ENCODE peak calls at places on chromosomes 11 and 22, in nine cellular contexts. Y is suprapubic skin, F is HepG2, R is thoracic aorta, S is heart right ventricle, A is RWPE2, V is upper lobe of right lung, Z is HFF-Myc, E is A549. L is an unnamed sample.

GRCh38 chr11:86800076-86800955 is at the start of gene PRSS23:
- DNase-seq in Z (no peak), V (peak; percentile 84), S (peak; percentile 69), E (peak; percentile 70), R (no peak), F (no peak), A (no peak), Y (peak; percentile 72), L (no peak)

GRCh38 chr11:2120359-2121100 is 18.7 kb downstream of the IGF2 start:
- DNase-seq in E (no peak), F (no peak), V (no peak), Z (no peak), R (no peak), A (peak; percentile 45), S (no peak), Y (no peak), L (no peak)

GRCh38 chr22:32979606-32980005 is 78.6 kb downstream of the SYN3 start:
- DNase-seq in Z (no peak), S (no peak), Y (no peak), A (no peak), V (no peak), F (peak; percentile 57), R (no peak), E (no peak), L (no peak)

GRCh38 chr11:109940816-109941215 is 152.4 kb upstream of the ZC3H12C start:
- DNase-seq in S (no peak), E (peak; percentile 28), V (no peak), Z (peak; percentile 15), R (no peak), A (no peak), Y (no peak), F (no peak), L (peak; percentile 99)

GRCh38 chr11:130737041-130737830 is 179.0 kb downstream of the SNX19 start:
- DNase-seq in A (no peak), R (no peak), Y (no peak), Z (no peak), S (no peak), E (no peak), F (no peak), V (no peak), L (no peak)

GRCh38 chr11:13465909-13466371 is 2.9 kb upstream of the BTBD10 start:
- DNase-seq in V (no peak), Z (peak; percentile 17), F (peak; percentile 27), E (peak; percentile 62), S (no peak), R (no peak), Y (no peak), A (no peak), L (peak; percentile 55)

GRCh38 chr11:116691779-116692178 is 81.0 kb downstream of the BUD13 start:
- DNase-seq in R (no peak), Z (no peak), V (no peak), S (peak; percentile 25), Y (peak; percentile 66), F (peak; percentile 31), A (no peak), E (peak; percentile 69), L (peak; percentile 19)

GRCh38 chr22:38135133-38135706 is 24.7 kb upstream of the BAIAP2L2 start:
- DNase-seq in E (peak; percentile 48), Y (no peak), A (no peak), S (no peak), Z (peak; percentile 62), R (no peak), V (peak; percentile 46), F (no peak), L (peak; percentile 94)

GRCh38 chr11:15106201-15106965 is 8.3 kb upstream of the INSC start:
- DNase-seq in R (no peak), V (no peak), S (no peak), F (no peak), Z (no peak), E (no peak), A (no peak), Y (no peak), L (peak; percentile 82)

GRCh38 chr11:32466279-32466915 is 31.1 kb upstream of the WT1 start:
- DNase-seq in F (no peak), Y (no peak), A (no peak), Z (no peak), V (no peak), E (no peak), S (no peak), R (no peak), L (no peak)

GRCh38 chr11:80317612-80318011 is 876.8 kb upstream of the TENM4 start:
- DNase-seq in R (no peak), A (no peak), F (no peak), S (no peak), Y (no peak), E (no peak), V (no peak), Z (no peak), L (no peak)

GRCh38 chr11:70796601-70797000 is 398.3 kb downstream of the CTTN start:
- DNase-seq in E (no peak), R (no peak), Z (no peak), S (no peak), V (no peak), Y (no peak), A (no peak), F (no peak), L (peak; percentile 3)

GRCh38 chr11:22930816-22931594 is 70.7 kb upstream of the CCDC179 start:
- DNase-seq in R (no peak), A (no peak), F (no peak), E (no peak), Y (no peak), Z (no peak), V (no peak), S (no peak), L (no peak)

GRCh38 chr22:22508274-22509176 is at the start of gene ZNF280B:
- DNase-seq in Y (peak; percentile 59), E (peak; percentile 44), S (peak; percentile 58), R (no peak), Z (peak; percentile 33), A (peak; percentile 71), F (peak; percentile 76), V (peak; percentile 85), L (peak; percentile 32)

GRCh38 chr11:118998388-118998717 is 415 bp downstream of the CENATAC start:
- DNase-seq in E (no peak), A (no peak), R (no peak), V (no peak), Y (no peak), S (no peak), F (no peak), Z (no peak), L (peak; percentile 25)

GRCh38 chr11:77819921-77820564 is 479 bp downstream of the RSF1 start:
- DNase-seq in A (peak; percentile 71), V (peak; percentile 76), S (peak; percentile 43), E (peak; percentile 39), R (no peak), F (peak; percentile 9), Z (no peak), Y (peak; percentile 75), L (peak; percentile 17)

GRCh38 chr22:46069518-46070214 is 80.7 kb upstream of the PPARA start:
- DNase-seq in R (peak; percentile 71), S (no peak), E (no peak), Z (peak; percentile 91), A (peak; percentile 96), Y (peak; percentile 81), F (no peak), V (peak; percentile 94), L (peak; percentile 85)

GRCh38 chr22:48489551-48490512 is 1337.8 kb downstream of the BRD1 start:
- DNase-seq in Y (peak; percentile 49), E (peak; percentile 23), Z (no peak), R (no peak), A (no peak), S (no peak), V (peak; percentile 69), F (no peak), L (no peak)

GRCh38 chr11:118715245-118715807 is 35.9 kb upstream of the TREH start:
- DNase-seq in S (no peak), R (no peak), Z (no peak), F (no peak), A (no peak), Y (no peak), V (no peak), E (no peak), L (no peak)

GRCh38 chr22:20018001-20018400 is 1.4 kb upstream of the ARVCF start:
- DNase-seq in E (no peak), F (no peak), Y (no peak), Z (no peak), R (no peak), S (no peak), A (no peak), V (no peak), L (no peak)

GRCh38 chr22:20015187-20015625 is 1.4 kb downstream of the ARVCF start:
- DNase-seq in V (no peak), E (no peak), Y (no peak), Z (no peak), F (no peak), S (no peak), A (no peak), R (no peak), L (no peak)

GRCh38 chr22:20015971-20016733 is 471 bp downstream of the ARVCF start:
- DNase-seq in Z (no peak), E (no peak), A (no peak), R (no peak), Y (no peak), V (peak; percentile 80), S (peak; percentile 39), F (peak; percentile 27), L (no peak)

GRCh38 chr22:20017622-20017958 is 967 bp upstream of the ARVCF start:
- DNase-seq in V (no peak), Z (no peak), E (no peak), F (no peak), Y (no peak), S (no peak), R (no peak), A (no peak), L (no peak)

GRCh38 chr22:20016734-20017621 is at the start of gene ARVCF:
- DNase-seq in Z (peak; percentile 59), R (peak; percentile 36), F (peak; percentile 81), A (peak; percentile 83), E (peak; percentile 95), Y (peak; percentile 93), S (peak; percentile 94), V (peak; percentile 95), L (peak; percentile 51)
- TF ChIP-seq CTCF in Z (no peak), R (peak; percentile 33), F (no peak), A (no peak), E (no peak), Y (peak; percentile 21), S (peak; percentile 16), V (peak; percentile 25), L (peak; percentile 19)

GRCh38 chr11:60950933-60951610 is 904 bp downstream of the SLC15A3 start:
- DNase-seq in F (no peak), R (no peak), Z (no peak), Y (peak; percentile 59), E (no peak), V (peak; percentile 79), A (no peak), S (peak; percentile 52), L (no peak)
- H3K4me3 ChIP-seq in F (no peak overlapping the region), R (peak overlapping the region; percentile 73), Z (no peak overlapping the region), Y (peak overlapping the region; percentile 49), E (no peak overlapping the region), V (peak overlapping the region; percentile 62), A (no peak overlapping the region), S (peak overlapping the region; percentile 57), L (peak overlapping the region; percentile 17)

GRCh38 chr22:23862103-23862502 is 4.4 kb downstream of the SLC2A11 start:
- DNase-seq in V (no peak), Z (no peak), S (no peak), A (no peak), F (no peak), Y (no peak), E (peak; percentile 52), R (no peak), L (peak; percentile 46)
- TF ChIP-seq CTCF in V (peak; percentile 45), Z (peak; percentile 80), S (no peak), A (peak; percentile 62), F (peak; percentile 88), Y (peak; percentile 17), E (peak; percentile 55), R (peak; percentile 32), L (peak; percentile 70)

GRCh38 chr11:114316980-114317675 is 20.9 kb downstream of the NNMT start:
- DNase-seq in E (no peak), Z (no peak), F (no peak), S (no peak), A (no peak), V (no peak), R (no peak), Y (no peak), L (no peak)
- H3K4me3 ChIP-seq in E (no peak overlapping the region), Z (no peak overlapping the region), F (no peak overlapping the region), S (no peak overlapping the region), A (no peak overlapping the region), V (no peak overlapping the region), R (peak overlapping the region; percentile 13), Y (no peak overlapping the region), L (no peak overlapping the region)

L was measured in bronchial epithelial cell.